ENCODE peak calls at places on chromosomes 2 and 18, in five cellular contexts. One of them, this sample, is unnamed.
A peak's percentile ranks its signal among the peaks of the same experiment; 100 is the strongest.

GRCh38 chr18:50649821-50650220 is 89.9 kb downstream of the MAPK4 start:
- DNase-seq in stomach: no peak
- DNase-seq in lower leg skin: no peak
- DNase-seq in heart left ventricle: peak; percentile 72
- DNase-seq in A549: no peak
- DNase-seq in this sample: peak; percentile 84

GRCh38 chr2:150916997-150917396 is 344.7 kb downstream of the RBM43 start:
- DNase-seq in heart left ventricle: no peak
- DNase-seq in lower leg skin: no peak
- DNase-seq in stomach: no peak
- DNase-seq in A549: no peak
- DNase-seq in this sample: no peak

GRCh38 chr2:108917078-108917440 is 72.0 kb downstream of the EDAR start:
- DNase-seq in stomach: peak; percentile 24
- DNase-seq in A549: no peak
- DNase-seq in lower leg skin: peak; percentile 79
- DNase-seq in heart left ventricle: no peak
- DNase-seq in this sample: no peak

GRCh38 chr2:232541961-232542714 is 2.6 kb downstream of the CHRNG start:
- DNase-seq in stomach: no peak
- DNase-seq in heart left ventricle: no peak
- DNase-seq in A549: no peak
- DNase-seq in lower leg skin: peak; percentile 50
- DNase-seq in this sample: no peak

GRCh38 chr2:32697156-32697555 is 69.3 kb downstream of the TTC27 start:
- DNase-seq in A549: no peak
- DNase-seq in stomach: no peak
- DNase-seq in heart left ventricle: no peak
- DNase-seq in lower leg skin: no peak
- DNase-seq in this sample: no peak

GRCh38 chr18:8816805-8817204 is 111.4 kb downstream of the MTCL1 start:
- DNase-seq in heart left ventricle: no peak
- DNase-seq in A549: no peak
- DNase-seq in lower leg skin: no peak
- DNase-seq in stomach: no peak
- DNase-seq in this sample: no peak

GRCh38 chr18:79257480-79257879 is 138.2 kb upstream of the NFATC1 start:
- DNase-seq in lower leg skin: no peak
- DNase-seq in A549: no peak
- DNase-seq in stomach: no peak
- DNase-seq in heart left ventricle: no peak
- DNase-seq in this sample: no peak

GRCh38 chr2:205660521-205661124 is 21.7 kb upstream of the NRP2 start:
- DNase-seq in heart left ventricle: peak; percentile 39
- DNase-seq in stomach: no peak
- DNase-seq in A549: peak; percentile 27
- DNase-seq in lower leg skin: no peak
- DNase-seq in this sample: peak; percentile 57

GRCh38 chr2:158719411-158719810 is 75.7 kb upstream of the DAPL1 start:
- DNase-seq in lower leg skin: no peak
- DNase-seq in stomach: no peak
- DNase-seq in heart left ventricle: no peak
- DNase-seq in A549: no peak
- DNase-seq in this sample: no peak

GRCh38 chr18:50724631-50725235 is 95.1 kb downstream of the MRO start:
- DNase-seq in A549: no peak
- DNase-seq in stomach: no peak
- DNase-seq in lower leg skin: no peak
- DNase-seq in heart left ventricle: peak; percentile 29
- DNase-seq in this sample: peak; percentile 74

GRCh38 chr2:215755651-215756350 is 257.6 kb downstream of the MREG start:
- DNase-seq in heart left ventricle: no peak
- DNase-seq in A549: no peak
- DNase-seq in stomach: no peak
- DNase-seq in lower leg skin: no peak
- DNase-seq in this sample: no peak

GRCh38 chr2:106956416-106956815 is 70.4 kb upstream of the ST6GAL2 start:
- DNase-seq in stomach: no peak
- DNase-seq in lower leg skin: no peak
- DNase-seq in A549: no peak
- DNase-seq in heart left ventricle: no peak
- DNase-seq in this sample: no peak

GRCh38 chr2:5982217-5982910 is 290.2 kb downstream of the SOX11 start:
- DNase-seq in lower leg skin: no peak
- DNase-seq in A549: no peak
- DNase-seq in heart left ventricle: no peak
- DNase-seq in stomach: no peak
- DNase-seq in this sample: no peak

GRCh38 chr2:231050018-231050901 is 6.4 kb upstream of the PSMD1 start:
- DNase-seq in heart left ventricle: no peak
- DNase-seq in lower leg skin: no peak
- DNase-seq in A549: peak; percentile 59
- DNase-seq in stomach: peak; percentile 93
- DNase-seq in this sample: peak; percentile 27
- TF ChIP-seq POLR2A in heart left ventricle: no peak
- TF ChIP-seq POLR2A in lower leg skin: no peak
- TF ChIP-seq POLR2A in A549: no peak
- TF ChIP-seq POLR2A in stomach: no peak
- TF ChIP-seq POLR2A in this sample: no peak

DNA sequence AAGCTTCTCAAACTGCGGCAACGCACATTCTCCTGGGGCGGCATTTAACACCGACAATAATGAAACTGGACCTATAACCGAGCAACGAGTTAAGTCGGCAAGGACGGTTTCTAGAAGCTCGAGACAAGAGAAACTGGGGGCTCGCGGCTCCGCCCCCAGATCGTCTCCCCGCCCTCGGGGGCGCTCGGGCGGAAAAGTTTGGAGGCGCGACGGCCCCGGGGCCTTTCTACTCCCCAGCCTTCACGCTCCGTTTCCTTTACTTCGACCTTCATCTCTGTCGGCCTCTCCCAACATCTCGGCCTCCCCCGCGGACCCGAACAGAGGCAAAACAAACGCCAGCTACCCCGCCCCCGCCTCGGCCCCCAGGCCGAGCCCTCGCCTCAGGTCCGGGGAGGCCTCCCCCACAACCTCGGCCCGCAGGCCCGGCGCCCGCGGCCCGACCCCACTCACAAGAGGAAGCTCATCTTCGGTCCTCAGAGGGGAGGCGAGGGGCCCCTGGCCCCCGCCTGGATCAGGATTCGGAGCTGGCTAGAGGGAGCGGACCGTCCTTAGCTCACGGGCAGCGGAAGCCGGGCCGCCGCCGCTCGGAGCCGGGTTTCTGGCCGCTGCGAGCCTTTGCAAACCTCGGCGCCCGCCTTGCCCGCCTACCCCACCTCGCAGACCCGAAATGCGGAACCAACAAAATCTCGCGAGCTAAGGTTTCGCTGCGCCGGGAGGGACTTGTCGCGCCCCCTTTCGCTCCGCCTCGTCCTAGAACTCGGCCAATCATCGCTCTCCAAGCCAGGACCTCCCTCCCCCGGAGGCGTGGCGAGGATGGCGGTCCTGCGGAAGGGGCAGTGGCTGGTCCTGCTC is at the start of gene MOB1A:
- DNase-seq in stomach: peak; percentile 98
- DNase-seq in lower leg skin: peak; percentile 99
- DNase-seq in A549: peak; percentile 99
- DNase-seq in heart left ventricle: peak; percentile 99
- DNase-seq in this sample: peak; percentile 98
- TF ChIP-seq POLR2A in stomach: no peak
- TF ChIP-seq POLR2A in lower leg skin: peak; percentile 74
- TF ChIP-seq POLR2A in A549: peak; percentile 86
- TF ChIP-seq POLR2A in heart left ventricle: peak; percentile 95
- TF ChIP-seq POLR2A in this sample: peak; percentile 85

DNA sequence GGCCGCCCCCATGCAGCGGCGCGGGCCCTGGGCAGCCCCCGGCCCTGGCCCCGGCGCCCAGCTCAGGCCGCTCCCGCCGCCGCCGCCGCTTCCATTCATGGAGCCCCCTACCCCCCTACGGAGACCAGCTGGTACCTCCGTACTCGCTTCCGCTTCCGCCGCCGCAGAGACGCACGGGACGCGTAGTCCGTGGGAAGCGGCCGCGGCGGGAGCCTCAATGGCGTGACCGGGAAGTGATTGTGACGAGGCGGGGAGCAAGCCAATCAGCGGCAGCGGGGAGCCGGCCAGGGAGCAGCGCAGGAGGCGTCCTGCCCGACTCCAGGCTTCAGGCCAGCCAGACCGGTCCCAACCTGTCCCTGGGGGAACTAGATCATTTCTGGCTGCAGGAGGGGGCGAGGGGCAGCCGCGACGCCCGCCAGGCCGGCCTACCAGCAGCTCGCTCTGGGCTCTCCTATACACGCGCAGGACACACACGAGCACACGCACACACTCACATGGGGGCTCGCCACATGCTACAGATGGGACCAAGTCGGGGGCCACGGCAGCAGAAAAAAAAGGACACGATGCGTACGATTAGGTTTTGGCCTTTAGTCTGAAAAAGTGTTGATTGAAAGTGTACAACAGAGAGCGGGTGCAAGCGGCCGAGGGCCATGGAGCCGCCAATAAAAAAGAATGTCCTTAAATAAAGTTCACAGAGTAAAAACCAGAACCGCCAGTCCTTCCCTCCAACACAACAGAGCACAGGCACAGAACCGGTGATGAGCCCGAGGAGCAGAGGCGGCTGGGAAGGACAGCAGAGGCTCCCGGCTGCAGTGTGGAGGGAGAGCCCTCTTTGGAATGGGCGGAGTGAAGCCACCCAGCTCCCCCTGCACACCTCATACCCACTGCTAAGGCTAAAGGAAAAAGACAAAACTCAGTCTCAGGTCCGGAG is at the start of gene ZNF513:
- DNase-seq in A549: peak; percentile 94
- DNase-seq in stomach: peak; percentile 98
- DNase-seq in lower leg skin: peak; percentile 99
- DNase-seq in heart left ventricle: peak; percentile 97
- DNase-seq in this sample: peak; percentile 98
- TF ChIP-seq POLR2A in A549: peak; percentile 56
- TF ChIP-seq POLR2A in stomach: no peak
- TF ChIP-seq POLR2A in lower leg skin: no peak
- TF ChIP-seq POLR2A in heart left ventricle: peak; percentile 69
- TF ChIP-seq POLR2A in this sample: peak; percentile 81

GRCh38 chr2:240434728-240435456 is 571 bp upstream of the GPC1 start:
- DNase-seq in heart left ventricle: peak; percentile 93
- DNase-seq in stomach: peak; percentile 93
- DNase-seq in lower leg skin: peak; percentile 98
- DNase-seq in A549: peak; percentile 90
- DNase-seq in this sample: peak; percentile 95
- TF ChIP-seq POLR2A in heart left ventricle: no peak
- TF ChIP-seq POLR2A in stomach: no peak
- TF ChIP-seq POLR2A in lower leg skin: no peak
- TF ChIP-seq POLR2A in A549: peak; percentile 60
- TF ChIP-seq POLR2A in this sample: no peak

GRCh38 chr2:99489758-99490087 is at the start of gene REV1:
- DNase-seq in lower leg skin: no peak
- DNase-seq in stomach: no peak
- DNase-seq in A549: no peak
- DNase-seq in heart left ventricle: no peak
- DNase-seq in this sample: no peak

GRCh38 chr2:99488587-99488998 is 1.2 kb downstream of the REV1 start:
- DNase-seq in heart left ventricle: no peak
- DNase-seq in A549: peak; percentile 28
- DNase-seq in stomach: no peak
- DNase-seq in lower leg skin: no peak
- DNase-seq in this sample: no peak

GRCh38 chr2:99492721-99493120 is 2.9 kb upstream of the REV1 start:
- DNase-seq in lower leg skin: no peak
- DNase-seq in A549: no peak
- DNase-seq in stomach: no peak
- DNase-seq in heart left ventricle: no peak
- DNase-seq in this sample: no peak

GRCh38 chr2:99488999-99489757 is 639 bp downstream of the REV1 start:
- DNase-seq in lower leg skin: peak; percentile 92
- DNase-seq in heart left ventricle: peak; percentile 83
- DNase-seq in stomach: peak; percentile 70
- DNase-seq in A549: peak; percentile 69
- DNase-seq in this sample: peak; percentile 77

GRCh38 chr2:99490088-99491065 is 560 bp upstream of the REV1 start:
- DNase-seq in A549: peak; percentile 93
- DNase-seq in stomach: peak; percentile 91
- DNase-seq in heart left ventricle: peak; percentile 95
- DNase-seq in lower leg skin: peak; percentile 98
- DNase-seq in this sample: peak; percentile 92
- TF ChIP-seq POLR2A in A549: peak; percentile 40
- TF ChIP-seq POLR2A in stomach: no peak
- TF ChIP-seq POLR2A in heart left ventricle: peak; percentile 18
- TF ChIP-seq POLR2A in lower leg skin: no peak
- TF ChIP-seq POLR2A in this sample: no peak

GRCh38 chr2:99841749-99842148 is 300.6 kb downstream of the AFF3 start:
- DNase-seq in heart left ventricle: no peak
- DNase-seq in lower leg skin: no peak
- DNase-seq in A549: no peak
- DNase-seq in stomach: no peak
- DNase-seq in this sample: no peak
- TF ChIP-seq POLR2A in heart left ventricle: no peak
- TF ChIP-seq POLR2A in lower leg skin: no peak
- TF ChIP-seq POLR2A in A549: no peak
- TF ChIP-seq POLR2A in stomach: no peak
- TF ChIP-seq POLR2A in this sample: no peak

DNA sequence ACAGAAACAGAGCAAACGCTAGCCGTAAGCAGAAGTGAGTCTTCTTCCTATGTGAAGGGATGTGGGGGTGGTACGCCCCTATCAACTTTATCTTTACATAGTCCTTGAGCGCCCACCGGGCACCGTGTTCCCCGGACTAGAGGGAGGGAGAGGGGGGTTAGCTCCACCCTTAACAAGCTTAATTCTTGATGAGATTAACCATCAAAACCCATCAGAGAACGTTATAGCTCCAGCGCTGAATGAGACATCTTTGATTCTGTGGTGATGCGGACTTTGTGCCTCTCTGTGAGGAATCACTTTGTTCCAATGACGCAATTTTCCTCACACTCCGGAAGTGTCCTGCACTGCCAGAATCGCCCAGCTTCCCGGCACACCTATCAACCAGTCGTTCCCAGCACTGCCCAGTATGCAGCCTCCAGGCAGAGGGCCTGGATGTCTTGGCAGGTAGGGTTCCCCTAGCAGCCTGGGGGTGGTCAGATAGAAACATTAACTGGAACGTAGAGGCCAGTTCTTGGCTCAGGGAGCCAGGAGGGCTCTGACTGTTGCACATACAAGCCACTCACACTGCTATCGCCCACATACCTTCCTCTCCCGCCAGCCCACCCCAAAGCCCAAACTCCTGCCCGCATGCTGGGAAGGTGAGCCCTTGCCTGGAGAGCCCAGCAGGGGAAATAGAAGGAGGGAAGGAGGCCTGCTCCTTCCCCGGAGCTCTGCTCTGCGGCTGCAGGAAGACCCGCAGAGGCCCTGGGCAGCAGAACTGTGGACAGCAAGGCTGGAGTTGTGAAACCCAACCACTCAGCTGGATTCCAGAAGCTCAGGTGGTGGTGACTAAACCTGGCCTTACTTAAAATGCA is 1.9 kb upstream of the ODC1 start:
- DNase-seq in lower leg skin: no peak
- DNase-seq in A549: peak; percentile 80
- DNase-seq in stomach: peak; percentile 65
- DNase-seq in heart left ventricle: no peak
- DNase-seq in this sample: no peak
- TF ChIP-seq POLR2A in lower leg skin: no peak
- TF ChIP-seq POLR2A in A549: no peak
- TF ChIP-seq POLR2A in stomach: no peak
- TF ChIP-seq POLR2A in heart left ventricle: no peak
- TF ChIP-seq POLR2A in this sample: no peak

This sample was measured in adrenal gland.